ENCODE peak calls at places on chromosome 3, in ten cellular contexts. F is spleen, T is dorsolateral prefrontal cortex, D is IMR-90, Q is mammary epithelial cell, O is fibroblast of lung, G is esophagus muscularis mucosa, W is NB4, S is cardiac muscle cell, X is PC-3. R is an unnamed sample.
A peak's percentile ranks its signal among the peaks of the same experiment; 100 is the strongest.

GRCh38 chr3:126024049-126024854 is 55.3 kb downstream of the ROPN1B start:
- DNase-seq in G (peak; percentile 75), O (no peak), X (no peak), W (no peak), D (no peak), T (no peak), F (no peak), Q (no peak), S (no peak), R (no peak)

GRCh38 chr3:51970606-51971300 is 3.1 kb downstream of the ABHD14B start:
- DNase-seq in Q (no peak), O (no peak), G (no peak), X (no peak), W (no peak), D (no peak), F (no peak), S (no peak), T (no peak), R (no peak)

GRCh38 chr3:127015282-127016042 is 32.5 kb downstream of the PLXNA1 start:
- DNase-seq in Q (no peak), F (no peak), W (peak; percentile 22), G (no peak), X (no peak), O (no peak), T (no peak), D (no peak), S (no peak), R (no peak)

GRCh38 chr3:84074767-84075166 is 884.0 kb upstream of the CADM2 start:
- DNase-seq in T (no peak), D (no peak), X (no peak), G (no peak), Q (peak; percentile 65), O (no peak), S (no peak), F (no peak), W (no peak), R (no peak)

GRCh38 chr3:194134231-194134756 is 1.7 kb upstream of the HES1 start:
- DNase-seq in F (peak; percentile 90), X (no peak), Q (no peak), T (no peak), G (peak; percentile 94), S (peak; percentile 78), D (no peak), W (peak; percentile 93), O (peak; percentile 62), R (no peak)

GRCh38 chr3:129344540-129345220 is 66.0 kb downstream of the HMCES start:
- DNase-seq in S (peak; percentile 50), X (no peak), G (no peak), W (no peak), F (no peak), T (no peak), D (no peak), Q (no peak), O (no peak), R (no peak)

GRCh38 chr3:194080473-194080872 is 55.5 kb upstream of the HES1 start:
- DNase-seq in S (no peak), D (no peak), X (no peak), T (no peak), F (no peak), Q (no peak), O (no peak), G (no peak), W (no peak), R (no peak)

GRCh38 chr3:89266074-89266473 is 158.7 kb downstream of the EPHA3 start:
- DNase-seq in F (no peak), G (no peak), Q (no peak), W (no peak), O (no peak), X (no peak), T (no peak), D (no peak), S (no peak), R (no peak)

GRCh38 chr3:150371741-150372254 is 36.3 kb upstream of the TSC22D2 start:
- DNase-seq in O (peak; percentile 98), D (peak; percentile 99), X (peak; percentile 100), F (no peak), W (no peak), G (no peak), Q (peak; percentile 98), T (no peak), S (peak; percentile 43), R (peak; percentile 97)

GRCh38 chr3:81910244-81910852 is 148.9 kb upstream of the GBE1 start:
- DNase-seq in W (peak; percentile 55), F (no peak), O (peak; percentile 44), D (peak; percentile 21), G (no peak), X (peak; percentile 69), S (peak; percentile 56), Q (peak; percentile 24), T (no peak), R (peak; percentile 14)

GRCh38 chr3:30680789-30681188 is 74.4 kb downstream of the TGFBR2 start:
- DNase-seq in W (no peak), G (no peak), O (peak; percentile 52), S (no peak), F (no peak), D (no peak), T (peak; percentile 91), Q (no peak), X (no peak), R (peak; percentile 26)

GRCh38 chr3:159586587-159587202 is 401.9 kb upstream of the IL12A start:
- DNase-seq in S (peak; percentile 52), G (no peak), Q (peak; percentile 11), W (peak; percentile 9), F (no peak), T (peak; percentile 16), O (peak; percentile 37), X (peak; percentile 71), D (peak; percentile 63), R (peak; percentile 30)

GRCh38 chr3:133490468-133491351 is 82.8 kb upstream of the CDV3 start:
- DNase-seq in O (no peak), W (no peak), T (no peak), X (peak; percentile 2), D (no peak), Q (peak; percentile 9), S (no peak), F (peak; percentile 90), G (peak; percentile 78), R (no peak)

GRCh38 chr3:129353589-129353941 is 74.9 kb downstream of the EFCAB12 start:
- DNase-seq in W (no peak), Q (no peak), O (no peak), F (no peak), X (no peak), S (no peak), G (no peak), T (no peak), D (no peak), R (no peak)

GRCh38 chr3:34678580-34678979 is 880.1 kb downstream of the PDCD6IP start:
- DNase-seq in F (no peak), W (no peak), X (no peak), Q (no peak), S (peak; percentile 52), G (no peak), T (no peak), O (no peak), D (no peak), R (no peak)

GRCh38 chr3:34687671-34688070 is 889.2 kb downstream of the PDCD6IP start:
- DNase-seq in G (no peak), O (no peak), X (no peak), S (no peak), W (no peak), T (no peak), D (no peak), Q (no peak), F (no peak), R (no peak)

DNA sequence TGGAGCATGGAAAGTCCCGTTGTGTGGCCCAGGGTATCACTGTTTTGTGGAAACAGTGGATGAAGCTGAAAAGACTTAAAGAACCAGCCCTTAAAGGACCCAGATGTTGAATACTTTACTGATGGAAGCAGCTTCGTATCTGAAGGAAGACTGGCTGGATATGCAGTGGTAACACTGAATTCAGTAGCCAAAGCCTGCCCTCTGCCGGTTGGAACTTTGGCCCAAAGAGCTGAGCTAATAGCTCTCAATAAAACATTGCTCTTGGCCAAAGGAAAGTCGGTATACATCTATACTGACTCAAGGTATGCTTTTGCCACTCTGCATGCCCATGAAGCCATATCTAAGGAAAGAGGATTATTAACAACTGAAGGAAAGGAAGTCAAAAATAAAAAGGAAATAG is 885.4 kb downstream of the PDCD6IP start:
- DNase-seq in Q (peak; percentile 34), D (peak; percentile 11), W (peak; percentile 57), O (peak; percentile 5), S (peak; percentile 83), G (no peak), T (peak; percentile 42), X (peak; percentile 71), F (no peak), R (no peak)
- TF ChIP-seq CTCF in Q (peak; percentile 26), D (peak; percentile 47), W (peak; percentile 50), O (peak; percentile 42), S (peak; percentile 53), G (peak; percentile 52), T (peak; percentile 48), X (peak; percentile 75), F (peak; percentile 53), R (peak; percentile 5)

GRCh38 chr3:28000608-28001007 is 240.8 kb upstream of the CMC1 start:
- DNase-seq in G (no peak), T (no peak), D (no peak), O (no peak), W (no peak), S (no peak), F (no peak), X (no peak), Q (no peak), R (no peak)
- H3K4me3 ChIP-seq in G (no peak overlapping the region), T (no peak overlapping the region), D (no peak overlapping the region), O (no peak overlapping the region), W (no peak overlapping the region), S (no peak overlapping the region), F (no peak overlapping the region), X (no peak overlapping the region), Q (no peak overlapping the region), R (no peak overlapping the region)

DNA sequence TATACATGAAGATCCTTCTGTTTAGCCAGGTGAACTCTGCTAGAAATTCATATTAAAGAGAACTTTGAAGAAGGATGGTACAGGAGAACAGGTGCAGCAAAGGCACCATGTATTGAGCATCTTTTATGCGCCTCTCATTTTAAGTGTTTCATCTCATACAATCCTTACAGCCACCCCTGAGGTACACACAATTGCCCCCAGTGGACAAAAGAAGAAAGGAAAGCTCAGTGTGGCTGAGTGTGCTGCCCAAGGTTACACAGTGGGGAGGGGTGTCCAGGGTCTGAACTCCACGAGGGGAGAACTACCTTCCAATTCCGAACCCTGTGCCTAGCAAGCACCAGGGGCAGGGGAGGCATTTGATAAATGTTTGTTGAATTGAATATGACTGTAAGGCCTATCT is 98.6 kb downstream of the MECOM start:
- DNase-seq in G (no peak), Q (no peak), W (no peak), X (peak; percentile 31), F (no peak), T (no peak), D (no peak), S (no peak), O (no peak), R (no peak)
- TF ChIP-seq CTCF in G (no peak), Q (peak; percentile 14), W (peak; percentile 19), X (peak; percentile 55), F (no peak), T (no peak), D (no peak), S (peak; percentile 27), O (no peak), R (peak; percentile 23)

GRCh38 chr3:171806200-171807128 is 3.8 kb downstream of the PLD1 start:
- DNase-seq in Q (peak; percentile 86), S (no peak), O (peak; percentile 95), W (peak; percentile 68), F (no peak), X (peak; percentile 95), T (no peak), G (no peak), D (peak; percentile 95), R (peak; percentile 84)
- H3K4me3 ChIP-seq in Q (no peak overlapping the region), S (no peak overlapping the region), O (no peak overlapping the region), W (no peak overlapping the region), F (no peak overlapping the region), X (peak overlapping the region; percentile 34), T (no peak overlapping the region), G (no peak overlapping the region), D (no peak overlapping the region), R (no peak overlapping the region)